ENCODE peak calls at places on chromosomes 7 and 10, in five cellular contexts. K is frontal cortex; N is kidney epithelial cell; U is NCI-H460; V is activated T-cell treated with anti-CD3 and anti-CD28 coated beads, Interleukin-2, amount 50 U/mL, for 72 hours. G is an unnamed sample.

GRCh38 chr7:126450269-126450671 is 802.5 kb downstream of the GRM8 start:
- DNase-seq in K (no peak), N (no peak), U (no peak), V (no peak), G (no peak)

GRCh38 chr10:122331100-122331499 is 43.4 kb upstream of the PLEKHA1 start:
- DNase-seq in K (no peak), N (no peak), U (no peak), V (no peak), G (no peak)

GRCh38 chr10:14244147-14244546 is 86.6 kb downstream of the FRMD4A start:
- DNase-seq in K (no peak), N (no peak), U (no peak), V (no peak), G (no peak)

GRCh38 chr10:23408330-23408976 is 30.4 kb upstream of the OTUD1 start:
- DNase-seq in K (no peak), N (no peak), U (no peak), V (no peak), G (no peak)

GRCh38 chr7:4733936-4734528 is 41.4 kb upstream of the AP5Z1 start:
- DNase-seq in K (no peak), N (no peak), U (no peak), V (no peak), G (no peak)

GRCh38 chr7:75989084-75989725 is 5.2 kb downstream of the TMEM120A start:
- DNase-seq in K (peak; percentile 49), N (no peak), U (no peak), V (no peak), G (peak; percentile 21)

GRCh38 chr7:44541028-44541869 is at the start of gene NPC1L1:
- DNase-seq in K (no peak), N (no peak), U (no peak), V (no peak), G (no peak)

GRCh38 chr7:132251327-132251659 is 325.0 kb downstream of the PLXNA4 start:
- DNase-seq in K (peak; percentile 37), N (peak; percentile 2), U (no peak), V (no peak), G (no peak)

GRCh38 chr10:100100651-100101525 is 19.2 kb upstream of the CPN1 start:
- DNase-seq in K (no peak), N (no peak), U (peak; percentile 21), V (no peak), G (no peak)

GRCh38 chr10:119342017-119342734 is 134.8 kb downstream of the GRK5 start:
- DNase-seq in K (no peak), N (no peak), U (no peak), V (no peak), G (no peak)

GRCh38 chr7:114944742-114945625 is 23.1 kb downstream of the MDFIC start:
- DNase-seq in K (no peak), N (no peak), U (no peak), V (no peak), G (no peak)

GRCh38 chr10:5659702-5660528 is 6.5 kb downstream of the ASB13 start:
- DNase-seq in K (no peak), N (peak; percentile 64), U (no peak), V (peak; percentile 18), G (no peak)

GRCh38 chr10:794382-794956 is 105.0 kb upstream of the DIP2C start:
- DNase-seq in K (no peak), N (no peak), U (no peak), V (no peak), G (no peak)

GRCh38 chr7:42843209-42843800 is 68.6 kb downstream of the C7orf25 start:
- DNase-seq in K (no peak), N (no peak), U (peak; percentile 52), V (peak; percentile 10), G (no peak)

GRCh38 chr10:121154846-121155245 is 303.7 kb downstream of the WDR11 start:
- DNase-seq in K (peak; percentile 29), N (peak; percentile 25), U (no peak), V (no peak), G (no peak)

GRCh38 chr7:27971171-27971570 is 209.4 kb downstream of the JAZF1 start:
- DNase-seq in K (no peak), N (no peak), U (no peak), V (no peak), G (no peak)

GRCh38 chr10:131107970-131108369 is 203.6 kb downstream of the TCERG1L start:
- DNase-seq in K (no peak), N (no peak), U (no peak), V (no peak), G (no peak)

GRCh38 chr10:77441541-77442175 is 195.9 kb downstream of the KCNMA1 start:
- DNase-seq in K (no peak), N (no peak), U (no peak), V (no peak), G (peak; percentile 54)

GRCh38 chr10:74058658-74059057 is 60.7 kb downstream of the VCL start:
- DNase-seq in K (no peak), N (no peak), U (no peak), V (peak; percentile 20), G (no peak)

G was measured in D721Med.